ENCODE peak calls at places on chromosome 15, in eight cellular contexts. Q, B, I, E, T, Z, S and F are unnamed samples.

GRCh38 chr15:74604983-74605809 is 10.4 kb upstream of the CLK3 start:
- DNase-seq in S (no peak), T (no peak), Q (no peak), Z (no peak), B (no peak), I (no peak), E (peak), F (no peak)

GRCh38 chr15:97140216-97140615 is 809.7 kb downstream of the NR2F2 start:
- DNase-seq in Z (peak), S (peak), T (no peak), E (no peak), B (no peak), Q (no peak), I (no peak), F (no peak)

GRCh38 chr15:62094398-62094797 is 27.6 kb downstream of the C2CD4A start:
- DNase-seq in Q (no peak), Z (no peak), T (no peak), I (no peak), E (no peak), B (no peak), S (no peak), F (no peak)

GRCh38 chr15:58957101-58957973 is 23.9 kb upstream of the SLTM start:
- DNase-seq in Z (peak), I (no peak), S (peak), T (peak), Q (peak), E (peak), B (peak), F (no peak)

GRCh38 chr15:29904731-29905417 is 82.6 kb upstream of the TJP1 start:
- DNase-seq in S (no peak), E (peak), I (no peak), Q (no peak), Z (no peak), B (no peak), T (no peak), F (no peak)

GRCh38 chr15:92803852-92804609 is 96.1 kb upstream of the CHD2 start:
- DNase-seq in S (no peak), Q (peak), I (no peak), Z (no peak), E (peak), T (peak), B (peak), F (peak)

GRCh38 chr15:94582368-94582767 is 351.0 kb downstream of the MCTP2 start:
- DNase-seq in Q (no peak), E (no peak), B (peak), S (peak), I (no peak), T (no peak), Z (peak), F (no peak)

GRCh38 chr15:88650556-88650955 is 11.7 kb downstream of the ISG20 start:
- DNase-seq in Q (no peak), Z (no peak), S (no peak), T (no peak), B (no peak), I (peak), E (no peak), F (no peak)

GRCh38 chr15:31398677-31399260 is 72.1 kb downstream of the KLF13 start:
- DNase-seq in I (no peak), Z (no peak), S (no peak), B (no peak), Q (no peak), E (no peak), T (no peak), F (no peak)

GRCh38 chr15:31870336-31871158 is 159.8 kb upstream of the CHRNA7 start:
- DNase-seq in Z (peak), S (peak), B (peak), I (peak), T (peak), Q (peak), E (peak), F (no peak)

GRCh38 chr15:76340198-76340801 is 3.7 kb downstream of the ISL2 start:
- DNase-seq in B (peak), S (peak), E (peak), I (peak), Z (no peak), T (no peak), Q (no peak), F (no peak)

GRCh38 chr15:70967646-70968045 is 75.0 kb downstream of the LRRC49 start:
- DNase-seq in I (no peak), B (no peak), S (no peak), Z (no peak), Q (no peak), T (no peak), E (no peak), F (no peak)